ENCODE peak calls at places on chromosomes 7 and 10, in five cellular contexts. P is nephron progenitor cell, D is fibroblast of the aortic adventitia, L is GM06990, K is BE2C. I is an unnamed sample.

GRCh38 chr10:33676606-33677005 is 342.1 kb upstream of the NRP1 start:
- DNase-seq in P (no peak), D (no peak), L (no peak), K (no peak), I (no peak)

GRCh38 chr7:91941450-91941849 is 788 bp downstream of the AKAP9 start:
- DNase-seq in P (peak; percentile 17), D (peak; percentile 30), L (peak; percentile 13), K (peak; percentile 27), I (peak; percentile 42)

GRCh38 chr7:90625562-90625961 is 29.4 kb downstream of the CDK14 start:
- DNase-seq in P (no peak), D (peak; percentile 86), L (no peak), K (peak; percentile 40), I (peak; percentile 56)

GRCh38 chr10:70967591-70968588 is 79.5 kb upstream of the PCBD1 start:
- DNase-seq in P (no peak), D (no peak), L (no peak), K (no peak), I (no peak)

GRCh38 chr10:30705625-30706149 is 76.1 kb upstream of the LYZL2 start:
- DNase-seq in P (no peak), D (no peak), L (peak; percentile 70), K (no peak), I (no peak)

GRCh38 chr10:118792501-118792900 is 37.7 kb upstream of the CACUL1 start:
- DNase-seq in P (no peak), D (peak; percentile 42), L (no peak), K (no peak), I (no peak)

GRCh38 chr7:143008007-143008901 is 18.7 kb downstream of the OR9A2 start:
- DNase-seq in P (peak; percentile 88), D (peak; percentile 72), L (peak; percentile 56), K (peak; percentile 74), I (peak; percentile 89)

GRCh38 chr10:29634764-29635625 is at the start of gene SVIL:
- DNase-seq in P (peak; percentile 55), D (peak; percentile 81), L (no peak), K (peak; percentile 33), I (no peak)

GRCh38 chr10:112622786-112623185 is 175.8 kb downstream of the VTI1A start:
- DNase-seq in P (no peak), D (peak; percentile 63), L (no peak), K (no peak), I (no peak)

GRCh38 chr7:44131173-44132009 is 8.0 kb upstream of the POLD2 start:
- DNase-seq in P (peak; percentile 29), D (no peak), L (no peak), K (no peak), I (peak; percentile 63)

GRCh38 chr7:75565129-75565528 is 73.0 kb downstream of the SPDYE5 start:
- DNase-seq in P (no peak), D (peak; percentile 87), L (no peak), K (no peak), I (no peak)

GRCh38 chr7:23276381-23276780 is 22.8 kb upstream of the MALSU1 start:
- DNase-seq in P (no peak), D (no peak), L (no peak), K (no peak), I (no peak)

GRCh38 chr7:33760834-33761233 is 144.5 kb upstream of the BMPER start:
- DNase-seq in P (no peak), D (no peak), L (no peak), K (no peak), I (no peak)

GRCh38 chr7:15851201-15851600 is 164.7 kb upstream of the MEOX2 start:
- DNase-seq in P (no peak), D (no peak), L (no peak), K (no peak), I (no peak)

GRCh38 chr7:19069842-19070241 is 47.6 kb downstream of the TWIST1 start:
- DNase-seq in P (no peak), D (peak; percentile 33), L (no peak), K (no peak), I (no peak)

GRCh38 chr7:18239212-18239611 is 211.6 kb upstream of the PRPS1L1 start:
- DNase-seq in P (no peak), D (no peak), L (no peak), K (no peak), I (no peak)

GRCh38 chr7:26958834-26959233 is 94.4 kb upstream of the SKAP2 start:
- DNase-seq in P (no peak), D (peak; percentile 25), L (no peak), K (no peak), I (no peak)

GRCh38 chr10:122911889-122912484 is 1.6 kb downstream of the FAM24A start:
- DNase-seq in P (peak; percentile 92), D (peak; percentile 53), L (no peak), K (no peak), I (no peak)

GRCh38 chr7:95798401-95798930 is 26.1 kb downstream of the DYNC1I1 start:
- DNase-seq in P (no peak), D (no peak), L (no peak), K (no peak), I (no peak)

GRCh38 chr7:82291931-82292330 is 151.6 kb downstream of the CACNA2D1 start:
- DNase-seq in P (no peak), D (no peak), L (no peak), K (no peak), I (no peak)

GRCh38 chr7:7707756-7708310 is 10.6 kb downstream of the RPA3 start:
- DNase-seq in P (no peak), D (peak; percentile 34), L (no peak), K (no peak), I (no peak)

GRCh38 chr10:32943854-32944661 is 14.0 kb downstream of the ITGB1 start:
- DNase-seq in P (no peak), D (no peak), L (no peak), K (peak; percentile 19), I (peak; percentile 27)

DNA sequence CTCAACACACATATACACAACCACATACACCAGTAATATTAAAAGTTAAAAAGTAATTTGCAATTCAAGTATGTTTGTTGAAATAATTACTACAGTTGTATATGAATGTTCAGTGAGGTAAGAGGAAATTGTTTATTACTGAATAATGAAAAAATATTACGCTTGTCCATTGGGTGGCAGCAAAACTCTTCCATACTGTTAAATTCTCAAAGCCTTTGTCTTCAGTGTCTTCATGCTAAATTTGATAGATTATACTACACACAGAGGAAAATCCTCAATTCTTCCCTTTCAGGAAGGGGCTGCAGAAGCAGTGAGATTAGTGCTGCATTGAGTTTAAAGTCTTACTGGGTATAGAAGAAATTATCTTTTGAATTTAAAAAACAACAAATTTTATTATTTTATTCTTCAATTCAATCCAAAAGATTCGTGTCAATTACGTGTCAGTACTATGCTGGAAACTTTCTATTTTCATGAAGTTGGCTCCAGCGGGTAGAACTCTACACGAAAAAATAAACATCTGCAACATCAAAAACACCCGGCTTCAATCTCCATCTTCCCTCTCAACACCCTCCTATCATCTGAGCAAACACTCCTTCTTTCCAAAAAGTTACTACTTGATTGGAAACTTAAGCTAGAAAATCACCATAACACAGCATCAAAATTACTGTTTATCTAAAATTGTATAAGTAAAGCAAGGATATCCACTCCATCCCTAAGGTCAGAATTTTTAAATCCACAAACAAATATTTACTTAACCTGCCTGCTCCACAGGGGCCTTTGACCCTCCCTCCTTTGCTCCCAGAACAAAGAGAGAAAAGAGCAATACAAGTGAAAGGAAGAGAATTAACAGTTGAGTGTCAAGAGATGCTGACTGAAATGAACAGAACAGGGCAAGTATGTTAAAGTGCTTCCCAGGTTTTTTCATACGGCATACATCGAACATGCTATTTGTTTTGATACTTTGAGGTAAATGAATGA is 37.0 kb upstream of the TES start:
- DNase-seq in P (peak; percentile 11), D (peak; percentile 81), L (peak; percentile 42), K (no peak), I (no peak)
- TF ChIP-seq CTCF in P (peak; percentile 53), D (peak; percentile 36), L (peak; percentile 45), K (peak; percentile 45), I (peak; percentile 72)

DNA sequence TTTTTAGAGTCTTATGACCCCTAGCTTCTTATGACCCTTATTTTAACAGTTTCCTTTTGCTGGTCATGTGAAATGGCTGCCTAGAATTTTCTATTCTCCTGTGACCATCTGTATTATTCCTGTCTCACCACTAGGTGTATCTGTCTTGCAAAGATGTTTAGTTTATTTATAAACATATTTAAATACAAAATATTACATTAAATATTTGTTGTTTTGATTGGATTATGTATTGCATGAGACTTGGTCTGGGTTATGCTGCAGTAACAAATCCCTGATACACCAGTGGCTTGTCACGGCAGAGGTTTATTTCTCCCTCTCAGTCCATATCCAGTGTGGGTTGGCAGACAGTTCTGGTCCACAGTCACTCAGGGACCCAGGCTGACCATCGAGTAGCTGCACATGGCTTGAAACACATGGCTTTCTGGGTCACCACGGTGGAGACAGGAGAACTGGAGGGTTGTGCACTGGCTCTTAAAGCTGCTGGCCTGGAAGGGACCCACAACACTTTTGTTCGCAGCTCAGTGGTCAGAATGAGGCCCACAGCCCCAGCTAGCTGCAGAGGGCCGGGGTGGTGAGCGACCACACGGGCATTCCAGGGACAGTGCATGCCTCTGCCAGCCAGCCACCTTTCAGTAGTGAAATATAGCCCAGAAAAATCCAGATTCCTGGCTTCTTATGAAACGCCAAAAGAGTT is 7.4 kb downstream of the RASSF4 start:
- DNase-seq in P (no peak), D (no peak), L (no peak), K (no peak), I (no peak)
- TF ChIP-seq CTCF in P (peak; percentile 20), D (peak; percentile 17), L (peak; percentile 18), K (peak; percentile 13), I (peak; percentile 70)

GRCh38 chr7:131067220-131067619 is 260.5 kb upstream of the MKLN1 start:
- DNase-seq in P (no peak), D (peak; percentile 32), L (no peak), K (peak; percentile 46), I (peak; percentile 27)
- TF ChIP-seq CTCF in P (no peak), D (no peak), L (no peak), K (no peak), I (no peak)

GRCh38 chr7:77993823-77994222 is 195.2 kb downstream of the PHTF2 start:
- DNase-seq in P (no peak), D (no peak), L (no peak), K (no peak), I (no peak)

GRCh38 chr7:77989981-77990566 is 191.5 kb downstream of the PHTF2 start:
- DNase-seq in P (no peak), D (no peak), L (no peak), K (peak; percentile 36), I (peak; percentile 25)

GRCh38 chr7:77991656-77992055 is 193.1 kb downstream of the PHTF2 start:
- DNase-seq in P (no peak), D (no peak), L (no peak), K (no peak), I (no peak)

GRCh38 chr7:77995717-77996116 is 197.1 kb downstream of the PHTF2 start:
- DNase-seq in P (no peak), D (no peak), L (no peak), K (no peak), I (peak; percentile 27)
- TF ChIP-seq CTCF in P (peak; percentile 20), D (peak; percentile 12), L (no peak), K (peak; percentile 51), I (peak; percentile 42)

GRCh38 chr7:151168022-151168786 is 710 bp upstream of the GBX1 start:
- DNase-seq in P (peak; percentile 70), D (no peak), L (peak; percentile 57), K (peak; percentile 57), I (peak; percentile 59)
- TF ChIP-seq CTCF in P (peak; percentile 72), D (peak; percentile 44), L (peak; percentile 63), K (peak; percentile 76), I (peak; percentile 69)

I was measured in glutamatergic neuron.